ENCODE peak calls at places on chromosomes 4 and X, in eight cellular contexts. One of them, this sample, is unnamed.

GRCh38 chr4:159927781-159928180 is 824.9 kb downstream of the RAPGEF2 start:
- DNase-seq in naive thymus-derived CD8-positive, alpha-beta T cell: no peak
- DNase-seq in pancreas: no peak
- DNase-seq in GM23248: no peak
- DNase-seq in IMR-90: no peak
- DNase-seq in AML-193: no peak
- DNase-seq in ACHN: no peak
- DNase-seq in naive B cell: no peak
- DNase-seq in this sample: no peak

GRCh38 chr4:83255584-83255983 is 29.0 kb downstream of the COQ2 start:
- DNase-seq in IMR-90: peak; percentile 76
- DNase-seq in ACHN: peak; percentile 53
- DNase-seq in AML-193: no peak
- DNase-seq in pancreas: no peak
- DNase-seq in GM23248: peak; percentile 37
- DNase-seq in naive thymus-derived CD8-positive, alpha-beta T cell: no peak
- DNase-seq in naive B cell: no peak
- DNase-seq in this sample: no peak

GRCh38 chrX:130539721-130540321 is 138.0 kb downstream of the RBMX2 start:
- DNase-seq in naive thymus-derived CD8-positive, alpha-beta T cell: peak; percentile 11
- DNase-seq in naive B cell: peak; percentile 21
- DNase-seq in AML-193: peak; percentile 45
- DNase-seq in ACHN: peak; percentile 34
- DNase-seq in GM23248: peak; percentile 71
- DNase-seq in IMR-90: peak; percentile 45
- DNase-seq in pancreas: peak; percentile 51
- DNase-seq in this sample: no peak

GRCh38 chr4:14000091-14000814 is 372.7 kb upstream of the BOD1L1 start:
- DNase-seq in pancreas: no peak
- DNase-seq in AML-193: no peak
- DNase-seq in naive thymus-derived CD8-positive, alpha-beta T cell: no peak
- DNase-seq in naive B cell: no peak
- DNase-seq in GM23248: no peak
- DNase-seq in ACHN: no peak
- DNase-seq in IMR-90: peak; percentile 42
- DNase-seq in this sample: no peak

GRCh38 chr4:17760602-17761001 is 20.8 kb downstream of the FAM184B start:
- DNase-seq in naive thymus-derived CD8-positive, alpha-beta T cell: no peak
- DNase-seq in naive B cell: no peak
- DNase-seq in ACHN: no peak
- DNase-seq in GM23248: no peak
- DNase-seq in pancreas: no peak
- DNase-seq in AML-193: no peak
- DNase-seq in IMR-90: no peak
- DNase-seq in this sample: no peak

GRCh38 chr4:182188622-182189021 is 54.6 kb upstream of the TENM3 start:
- DNase-seq in naive thymus-derived CD8-positive, alpha-beta T cell: no peak
- DNase-seq in pancreas: no peak
- DNase-seq in ACHN: no peak
- DNase-seq in GM23248: peak; percentile 47
- DNase-seq in IMR-90: peak; percentile 54
- DNase-seq in AML-193: no peak
- DNase-seq in naive B cell: no peak
- DNase-seq in this sample: no peak

GRCh38 chrX:69120476-69120875 is 44.8 kb downstream of the PJA1 start:
- DNase-seq in IMR-90: no peak
- DNase-seq in naive thymus-derived CD8-positive, alpha-beta T cell: no peak
- DNase-seq in pancreas: no peak
- DNase-seq in AML-193: no peak
- DNase-seq in naive B cell: no peak
- DNase-seq in GM23248: no peak
- DNase-seq in ACHN: no peak
- DNase-seq in this sample: no peak

GRCh38 chr4:2365054-2365912 is 53.2 kb downstream of the ZFYVE28 start:
- DNase-seq in ACHN: no peak
- DNase-seq in IMR-90: no peak
- DNase-seq in naive B cell: no peak
- DNase-seq in AML-193: no peak
- DNase-seq in naive thymus-derived CD8-positive, alpha-beta T cell: peak; percentile 18
- DNase-seq in pancreas: no peak
- DNase-seq in GM23248: no peak
- DNase-seq in this sample: no peak

GRCh38 chr4:139017861-139018260 is 2.3 kb downstream of the NOCT start:
- DNase-seq in AML-193: peak; percentile 53
- DNase-seq in ACHN: no peak
- DNase-seq in GM23248: peak; percentile 31
- DNase-seq in IMR-90: no peak
- DNase-seq in naive B cell: no peak
- DNase-seq in pancreas: no peak
- DNase-seq in naive thymus-derived CD8-positive, alpha-beta T cell: no peak
- DNase-seq in this sample: no peak

GRCh38 chr4:6540879-6541278 is 34.1 kb upstream of the MAN2B2 start:
- DNase-seq in naive B cell: no peak
- DNase-seq in ACHN: no peak
- DNase-seq in IMR-90: no peak
- DNase-seq in GM23248: no peak
- DNase-seq in naive thymus-derived CD8-positive, alpha-beta T cell: no peak
- DNase-seq in AML-193: no peak
- DNase-seq in pancreas: no peak
- DNase-seq in this sample: no peak

GRCh38 chr4:79331126-79331876 is 5.4 kb upstream of the NAA11 start:
- DNase-seq in GM23248: no peak
- DNase-seq in naive B cell: no peak
- DNase-seq in AML-193: no peak
- DNase-seq in naive thymus-derived CD8-positive, alpha-beta T cell: no peak
- DNase-seq in pancreas: no peak
- DNase-seq in ACHN: no peak
- DNase-seq in IMR-90: no peak
- DNase-seq in this sample: no peak

GRCh38 chrX:23888887-23889501 is 18.7 kb downstream of the APOO start:
- DNase-seq in AML-193: no peak
- DNase-seq in IMR-90: peak; percentile 42
- DNase-seq in naive B cell: no peak
- DNase-seq in ACHN: no peak
- DNase-seq in GM23248: peak; percentile 50
- DNase-seq in pancreas: no peak
- DNase-seq in naive thymus-derived CD8-positive, alpha-beta T cell: no peak
- DNase-seq in this sample: no peak

GRCh38 chr4:161438096-161438495 is 725.7 kb downstream of the FSTL5 start:
- DNase-seq in GM23248: no peak
- DNase-seq in naive thymus-derived CD8-positive, alpha-beta T cell: no peak
- DNase-seq in IMR-90: no peak
- DNase-seq in naive B cell: no peak
- DNase-seq in pancreas: no peak
- DNase-seq in AML-193: no peak
- DNase-seq in ACHN: no peak
- DNase-seq in this sample: no peak

GRCh38 chr4:84342161-84342560 is 156.9 kb downstream of the NKX6-1 start:
- DNase-seq in naive thymus-derived CD8-positive, alpha-beta T cell: no peak
- DNase-seq in GM23248: no peak
- DNase-seq in naive B cell: no peak
- DNase-seq in ACHN: no peak
- DNase-seq in IMR-90: no peak
- DNase-seq in AML-193: no peak
- DNase-seq in pancreas: no peak
- DNase-seq in this sample: no peak

GRCh38 chr4:107806196-107806595 is 18.5 kb upstream of the SGMS2 start:
- DNase-seq in AML-193: no peak
- DNase-seq in IMR-90: no peak
- DNase-seq in naive thymus-derived CD8-positive, alpha-beta T cell: no peak
- DNase-seq in GM23248: no peak
- DNase-seq in naive B cell: no peak
- DNase-seq in ACHN: no peak
- DNase-seq in pancreas: no peak
- DNase-seq in this sample: no peak

GRCh38 chrX:69133561-69134542 is 31.4 kb downstream of the PJA1 start:
- DNase-seq in AML-193: no peak
- DNase-seq in GM23248: peak; percentile 60
- DNase-seq in ACHN: peak; percentile 62
- DNase-seq in pancreas: peak; percentile 18
- DNase-seq in IMR-90: peak; percentile 69
- DNase-seq in naive thymus-derived CD8-positive, alpha-beta T cell: no peak
- DNase-seq in naive B cell: no peak
- DNase-seq in this sample: no peak

GRCh38 chr4:2936773-2937145 is 26.4 kb downstream of the NOP14 start:
- DNase-seq in GM23248: peak; percentile 93
- DNase-seq in IMR-90: peak; percentile 58
- DNase-seq in naive B cell: no peak
- DNase-seq in naive thymus-derived CD8-positive, alpha-beta T cell: no peak
- DNase-seq in ACHN: peak; percentile 78
- DNase-seq in AML-193: no peak
- DNase-seq in pancreas: peak; percentile 31
- DNase-seq in this sample: no peak

GRCh38 chrX:24080670-24081069 is 25.9 kb downstream of the EIF2S3 start:
- DNase-seq in naive B cell: no peak
- DNase-seq in pancreas: no peak
- DNase-seq in naive thymus-derived CD8-positive, alpha-beta T cell: no peak
- DNase-seq in ACHN: no peak
- DNase-seq in GM23248: peak; percentile 12
- DNase-seq in AML-193: no peak
- DNase-seq in IMR-90: no peak
- DNase-seq in this sample: no peak

GRCh38 chr4:64584125-64584524 is 174.9 kb upstream of the TECRL start:
- DNase-seq in naive thymus-derived CD8-positive, alpha-beta T cell: no peak
- DNase-seq in IMR-90: no peak
- DNase-seq in naive B cell: no peak
- DNase-seq in pancreas: no peak
- DNase-seq in ACHN: no peak
- DNase-seq in GM23248: no peak
- DNase-seq in AML-193: no peak
- DNase-seq in this sample: no peak

GRCh38 chr4:91837608-91838029 is 466.1 kb upstream of the GRID2 start:
- DNase-seq in naive thymus-derived CD8-positive, alpha-beta T cell: no peak
- DNase-seq in AML-193: no peak
- DNase-seq in naive B cell: no peak
- DNase-seq in ACHN: peak; percentile 71
- DNase-seq in pancreas: no peak
- DNase-seq in IMR-90: no peak
- DNase-seq in GM23248: no peak
- DNase-seq in this sample: no peak

GRCh38 chr4:166301266-166301665 is 428.2 kb downstream of the TLL1 start:
- DNase-seq in pancreas: no peak
- DNase-seq in naive thymus-derived CD8-positive, alpha-beta T cell: no peak
- DNase-seq in AML-193: no peak
- DNase-seq in naive B cell: no peak
- DNase-seq in IMR-90: no peak
- DNase-seq in ACHN: no peak
- DNase-seq in GM23248: no peak
- DNase-seq in this sample: no peak

GRCh38 chr4:71262161-71262560 is 76.7 kb upstream of the SLC4A4 start:
- DNase-seq in naive thymus-derived CD8-positive, alpha-beta T cell: no peak
- DNase-seq in IMR-90: peak; percentile 62
- DNase-seq in naive B cell: no peak
- DNase-seq in AML-193: no peak
- DNase-seq in GM23248: no peak
- DNase-seq in ACHN: no peak
- DNase-seq in pancreas: no peak
- DNase-seq in this sample: no peak

GRCh38 chr4:152729466-152729865 is 49.7 kb upstream of the TMEM154 start:
- DNase-seq in GM23248: peak; percentile 90
- DNase-seq in naive B cell: no peak
- DNase-seq in naive thymus-derived CD8-positive, alpha-beta T cell: no peak
- DNase-seq in pancreas: no peak
- DNase-seq in AML-193: no peak
- DNase-seq in ACHN: no peak
- DNase-seq in IMR-90: peak; percentile 11
- DNase-seq in this sample: no peak

GRCh38 chrX:10582215-10582733 is 38.1 kb downstream of the MID1 start:
- DNase-seq in IMR-90: peak; percentile 61
- DNase-seq in ACHN: no peak
- DNase-seq in GM23248: peak; percentile 31
- DNase-seq in naive B cell: no peak
- DNase-seq in naive thymus-derived CD8-positive, alpha-beta T cell: no peak
- DNase-seq in AML-193: no peak
- DNase-seq in pancreas: no peak
- DNase-seq in this sample: no peak

GRCh38 chr4:17447675-17448298 is 64.1 kb downstream of the QDPR start:
- DNase-seq in IMR-90: peak; percentile 81
- DNase-seq in pancreas: peak; percentile 44
- DNase-seq in AML-193: peak; percentile 72
- DNase-seq in GM23248: peak; percentile 86
- DNase-seq in naive thymus-derived CD8-positive, alpha-beta T cell: peak; percentile 54
- DNase-seq in naive B cell: no peak
- DNase-seq in ACHN: peak; percentile 68
- DNase-seq in this sample: peak; percentile 39